ENCODE peak calls at places on chromosomes 7 and 10, in seven cellular contexts. A is T1000, R is GM12891, K is T-helper 1 cell, C is tibial artery, F is choroid plexus epithelial cell, O is iPS DF 6.9. E is an unnamed sample.

GRCh38 chr7:14836571-14837189 is 65.9 kb downstream of the DGKB start:
- DNase-seq in C (peak; percentile 20), A (no peak), F (peak; percentile 91), O (peak; percentile 48), R (no peak), K (no peak), E (no peak)

GRCh38 chr10:60140681-60141632 is 234.6 kb upstream of the CCDC6 start:
- DNase-seq in C (no peak), R (no peak), A (no peak), F (peak; percentile 63), K (no peak), O (peak; percentile 72), E (no peak)

GRCh38 chr7:23356726-23357125 is 57.6 kb downstream of the MALSU1 start:
- DNase-seq in C (no peak), R (no peak), O (no peak), F (peak; percentile 54), K (no peak), A (no peak), E (no peak)

GRCh38 chr7:134710854-134711624 is 64.4 kb downstream of the BPGM start:
- DNase-seq in O (no peak), K (peak; percentile 47), A (no peak), R (no peak), F (no peak), C (no peak), E (no peak)

GRCh38 chr7:27606270-27607209 is 56.1 kb downstream of the HIBADH start:
- DNase-seq in C (no peak), R (no peak), K (no peak), O (no peak), A (no peak), F (peak; percentile 14), E (no peak)

GRCh38 chr10:132422931-132423813 is 26.2 kb downstream of the PWWP2B start:
- DNase-seq in C (no peak), O (no peak), A (no peak), R (no peak), F (peak; percentile 42), K (no peak), E (no peak)

GRCh38 chr10:8908013-8908412 is 853.5 kb downstream of the GATA3 start:
- DNase-seq in C (no peak), A (no peak), R (no peak), F (no peak), K (no peak), O (no peak), E (no peak)

GRCh38 chr7:29228289-29229011 is 33.9 kb downstream of the CHN2 start:
- DNase-seq in O (no peak), C (no peak), K (no peak), F (no peak), A (no peak), R (no peak), E (no peak)